ENCODE peak calls at places on chromosomes 16 and 17, in six cellular contexts. One of them, this sample, is unnamed.
A peak's percentile ranks its signal among the peaks of the same experiment; 100 is the strongest.

GRCh38 chr16:13780406-13780805 is 139.5 kb upstream of the ERCC4 start:
- DNase-seq in psoas muscle: no peak
- DNase-seq in thoracic aorta: no peak
- DNase-seq in ovary: no peak
- DNase-seq in Peyer's patch: no peak
- DNase-seq in cardiac muscle cell: no peak
- DNase-seq in this sample: no peak

GRCh38 chr16:84897911-84898377 is 78.2 kb downstream of the CRISPLD2 start:
- DNase-seq in psoas muscle: no peak
- DNase-seq in thoracic aorta: no peak
- DNase-seq in ovary: no peak
- DNase-seq in Peyer's patch: no peak
- DNase-seq in cardiac muscle cell: no peak
- DNase-seq in this sample: no peak

GRCh38 chr17:64148699-64149098 is 18.8 kb upstream of the ERN1 start:
- DNase-seq in psoas muscle: peak; percentile 50
- DNase-seq in thoracic aorta: no peak
- DNase-seq in ovary: no peak
- DNase-seq in Peyer's patch: no peak
- DNase-seq in cardiac muscle cell: no peak
- DNase-seq in this sample: no peak

GRCh38 chr16:10980811-10981210 is 36.4 kb downstream of the CLEC16A start:
- DNase-seq in psoas muscle: no peak
- DNase-seq in thoracic aorta: no peak
- DNase-seq in ovary: no peak
- DNase-seq in Peyer's patch: no peak
- DNase-seq in cardiac muscle cell: no peak
- DNase-seq in this sample: no peak

GRCh38 chr17:75695141-75695829 is 26.0 kb upstream of the ITGB4 start:
- DNase-seq in psoas muscle: no peak
- DNase-seq in thoracic aorta: no peak
- DNase-seq in ovary: no peak
- DNase-seq in Peyer's patch: no peak
- DNase-seq in cardiac muscle cell: no peak
- DNase-seq in this sample: peak; percentile 83

GRCh38 chr16:66551362-66551761 is 1.0 kb upstream of the CKLF start:
- DNase-seq in psoas muscle: peak; percentile 35
- DNase-seq in thoracic aorta: no peak
- DNase-seq in ovary: peak; percentile 22
- DNase-seq in Peyer's patch: peak; percentile 78
- DNase-seq in cardiac muscle cell: no peak
- DNase-seq in this sample: no peak

GRCh38 chr17:33750943-33751701 is 458.0 kb upstream of the ASIC2 start:
- DNase-seq in psoas muscle: peak; percentile 26
- DNase-seq in thoracic aorta: peak; percentile 12
- DNase-seq in ovary: peak; percentile 35
- DNase-seq in Peyer's patch: peak; percentile 78
- DNase-seq in cardiac muscle cell: peak; percentile 73
- DNase-seq in this sample: peak; percentile 8

GRCh38 chr17:74139120-74139519 is 64.4 kb upstream of the RPL38 start:
- DNase-seq in psoas muscle: no peak
- DNase-seq in thoracic aorta: no peak
- DNase-seq in ovary: no peak
- DNase-seq in Peyer's patch: no peak
- DNase-seq in cardiac muscle cell: no peak
- DNase-seq in this sample: no peak

GRCh38 chr16:82938108-82938507 is 311.3 kb downstream of the CDH13 start:
- DNase-seq in psoas muscle: no peak
- DNase-seq in thoracic aorta: no peak
- DNase-seq in ovary: no peak
- DNase-seq in Peyer's patch: no peak
- DNase-seq in cardiac muscle cell: no peak
- DNase-seq in this sample: no peak

GRCh38 chr17:58371300-58371950 is 19.4 kb upstream of the SUPT4H1 start:
- DNase-seq in psoas muscle: no peak
- DNase-seq in thoracic aorta: no peak
- DNase-seq in ovary: no peak
- DNase-seq in Peyer's patch: no peak
- DNase-seq in cardiac muscle cell: no peak
- DNase-seq in this sample: no peak

GRCh38 chr17:66755101-66755943 is 79.6 kb upstream of the CACNG5 start:
- DNase-seq in psoas muscle: no peak
- DNase-seq in thoracic aorta: no peak
- DNase-seq in ovary: no peak
- DNase-seq in Peyer's patch: peak; percentile 49
- DNase-seq in cardiac muscle cell: no peak
- DNase-seq in this sample: peak; percentile 18

GRCh38 chr17:81251091-81251942 is 12.2 kb downstream of the NDUFAF8 start:
- DNase-seq in psoas muscle: no peak
- DNase-seq in thoracic aorta: no peak
- DNase-seq in ovary: no peak
- DNase-seq in Peyer's patch: peak; percentile 64
- DNase-seq in cardiac muscle cell: no peak
- DNase-seq in this sample: no peak

GRCh38 chr17:37731056-37731455 is 13.8 kb downstream of the HNF1B start:
- DNase-seq in psoas muscle: no peak
- DNase-seq in thoracic aorta: no peak
- DNase-seq in ovary: no peak
- DNase-seq in Peyer's patch: no peak
- DNase-seq in cardiac muscle cell: no peak
- DNase-seq in this sample: no peak

GRCh38 chr16:149024-149675 is 3.3 kb upstream of the HBZ start:
- DNase-seq in psoas muscle: no peak
- DNase-seq in thoracic aorta: no peak
- DNase-seq in ovary: no peak
- DNase-seq in Peyer's patch: no peak
- DNase-seq in cardiac muscle cell: peak; percentile 13
- DNase-seq in this sample: no peak

GRCh38 chr16:24737391-24737871 is 8.0 kb downstream of the TNRC6A start:
- DNase-seq in psoas muscle: no peak
- DNase-seq in thoracic aorta: no peak
- DNase-seq in ovary: no peak
- DNase-seq in Peyer's patch: no peak
- DNase-seq in cardiac muscle cell: peak; percentile 46
- DNase-seq in this sample: no peak

GRCh38 chr16:50318796-50319578 is 49.8 kb downstream of the BRD7 start:
- DNase-seq in psoas muscle: no peak
- DNase-seq in thoracic aorta: no peak
- DNase-seq in ovary: no peak
- DNase-seq in Peyer's patch: no peak
- DNase-seq in cardiac muscle cell: no peak
- DNase-seq in this sample: no peak

GRCh38 chr17:76307299-76307965 is 644 bp downstream of the QRICH2 start:
- DNase-seq in psoas muscle: no peak
- DNase-seq in thoracic aorta: no peak
- DNase-seq in ovary: no peak
- DNase-seq in Peyer's patch: no peak
- DNase-seq in cardiac muscle cell: no peak
- DNase-seq in this sample: no peak

GRCh38 chr17:13222931-13223330 is 205.1 kb upstream of the ELAC2 start:
- DNase-seq in psoas muscle: no peak
- DNase-seq in thoracic aorta: no peak
- DNase-seq in ovary: no peak
- DNase-seq in Peyer's patch: peak; percentile 45
- DNase-seq in cardiac muscle cell: no peak
- DNase-seq in this sample: no peak

GRCh38 chr17:16085066-16085699 is 85.6 kb downstream of the TTC19 start:
- DNase-seq in psoas muscle: no peak
- DNase-seq in thoracic aorta: no peak
- DNase-seq in ovary: no peak
- DNase-seq in Peyer's patch: no peak
- DNase-seq in cardiac muscle cell: peak; percentile 73
- DNase-seq in this sample: no peak

GRCh38 chr16:30151091-30151490 is 28.1 kb upstream of the MAPK3 start:
- DNase-seq in psoas muscle: no peak
- DNase-seq in thoracic aorta: no peak
- DNase-seq in ovary: no peak
- DNase-seq in Peyer's patch: no peak
- DNase-seq in cardiac muscle cell: no peak
- DNase-seq in this sample: no peak

GRCh38 chr17:8122391-8122922 is 1.4 kb downstream of the HES7 start:
- DNase-seq in psoas muscle: no peak
- DNase-seq in thoracic aorta: no peak
- DNase-seq in ovary: no peak
- DNase-seq in Peyer's patch: no peak
- DNase-seq in cardiac muscle cell: no peak
- DNase-seq in this sample: no peak

GRCh38 chr16:1602285-1602684 is 9.6 kb downstream of the IFT140 start:
- DNase-seq in psoas muscle: no peak
- DNase-seq in thoracic aorta: no peak
- DNase-seq in ovary: no peak
- DNase-seq in Peyer's patch: no peak
- DNase-seq in cardiac muscle cell: no peak
- DNase-seq in this sample: no peak

GRCh38 chr16:1610071-1610840 is 1.6 kb downstream of the IFT140 start:
- DNase-seq in psoas muscle: peak; percentile 91
- DNase-seq in thoracic aorta: peak; percentile 64
- DNase-seq in ovary: peak; percentile 84
- DNase-seq in Peyer's patch: peak; percentile 96
- DNase-seq in cardiac muscle cell: peak; percentile 91
- DNase-seq in this sample: no peak

GRCh38 chr16:1601489-1601888 is 10.4 kb downstream of the IFT140 start:
- DNase-seq in psoas muscle: no peak
- DNase-seq in thoracic aorta: no peak
- DNase-seq in ovary: no peak
- DNase-seq in Peyer's patch: no peak
- DNase-seq in cardiac muscle cell: no peak
- DNase-seq in this sample: no peak

GRCh38 chr16:1610841-1611653 is 825 bp downstream of the IFT140 start:
- DNase-seq in psoas muscle: no peak
- DNase-seq in thoracic aorta: no peak
- DNase-seq in ovary: no peak
- DNase-seq in Peyer's patch: no peak
- DNase-seq in cardiac muscle cell: no peak
- DNase-seq in this sample: no peak

GRCh38 chr16:1606774-1607173 is 5.1 kb downstream of the IFT140 start:
- DNase-seq in psoas muscle: no peak
- DNase-seq in thoracic aorta: no peak
- DNase-seq in ovary: no peak
- DNase-seq in Peyer's patch: no peak
- DNase-seq in cardiac muscle cell: no peak
- DNase-seq in this sample: no peak
- H3K27ac ChIP-seq in psoas muscle: no peak overlapping the region
- H3K27ac ChIP-seq in thoracic aorta: no peak overlapping the region
- H3K27ac ChIP-seq in ovary: no peak overlapping the region
- H3K27ac ChIP-seq in Peyer's patch: no peak overlapping the region
- H3K27ac ChIP-seq in cardiac muscle cell: no peak overlapping the region
- H3K27ac ChIP-seq in this sample: no peak overlapping the region

GRCh38 chr17:68349157-68349556 is 57.9 kb downstream of the ARSG start:
- DNase-seq in psoas muscle: no peak
- DNase-seq in thoracic aorta: no peak
- DNase-seq in ovary: no peak
- DNase-seq in Peyer's patch: no peak
- DNase-seq in cardiac muscle cell: no peak
- DNase-seq in this sample: no peak

GRCh38 chr17:68344701-68345136 is 53.4 kb downstream of the ARSG start:
- DNase-seq in psoas muscle: no peak
- DNase-seq in thoracic aorta: no peak
- DNase-seq in ovary: no peak
- DNase-seq in Peyer's patch: peak; percentile 65
- DNase-seq in cardiac muscle cell: peak; percentile 39
- DNase-seq in this sample: no peak

GRCh38 chr17:68347380-68347779 is 56.1 kb downstream of the ARSG start:
- DNase-seq in psoas muscle: no peak
- DNase-seq in thoracic aorta: no peak
- DNase-seq in ovary: no peak
- DNase-seq in Peyer's patch: no peak
- DNase-seq in cardiac muscle cell: no peak
- DNase-seq in this sample: no peak

GRCh38 chr17:68343976-68344375 is 52.7 kb downstream of the ARSG start:
- DNase-seq in psoas muscle: no peak
- DNase-seq in thoracic aorta: no peak
- DNase-seq in ovary: no peak
- DNase-seq in Peyer's patch: no peak
- DNase-seq in cardiac muscle cell: no peak
- DNase-seq in this sample: no peak

GRCh38 chr17:68346448-68346847 is 55.2 kb downstream of the ARSG start:
- DNase-seq in psoas muscle: no peak
- DNase-seq in thoracic aorta: no peak
- DNase-seq in ovary: no peak
- DNase-seq in Peyer's patch: peak; percentile 90
- DNase-seq in cardiac muscle cell: no peak
- DNase-seq in this sample: no peak
- H3K27ac ChIP-seq in psoas muscle: no peak overlapping the region
- H3K27ac ChIP-seq in thoracic aorta: no peak overlapping the region
- H3K27ac ChIP-seq in ovary: no peak overlapping the region
- H3K27ac ChIP-seq in Peyer's patch: peak overlapping the region; percentile 53
- H3K27ac ChIP-seq in cardiac muscle cell: no peak overlapping the region
- H3K27ac ChIP-seq in this sample: no peak overlapping the region

GRCh38 chr17:44414394-44415155 is 25.1 kb upstream of the ITGA2B start:
- DNase-seq in psoas muscle: no peak
- DNase-seq in thoracic aorta: no peak
- DNase-seq in ovary: no peak
- DNase-seq in Peyer's patch: no peak
- DNase-seq in cardiac muscle cell: no peak
- DNase-seq in this sample: no peak

GRCh38 chr17:44417553-44417952 is 28.1 kb upstream of the ITGA2B start:
- DNase-seq in psoas muscle: no peak
- DNase-seq in thoracic aorta: no peak
- DNase-seq in ovary: no peak
- DNase-seq in Peyer's patch: no peak
- DNase-seq in cardiac muscle cell: peak; percentile 61
- DNase-seq in this sample: peak; percentile 83

DNA sequence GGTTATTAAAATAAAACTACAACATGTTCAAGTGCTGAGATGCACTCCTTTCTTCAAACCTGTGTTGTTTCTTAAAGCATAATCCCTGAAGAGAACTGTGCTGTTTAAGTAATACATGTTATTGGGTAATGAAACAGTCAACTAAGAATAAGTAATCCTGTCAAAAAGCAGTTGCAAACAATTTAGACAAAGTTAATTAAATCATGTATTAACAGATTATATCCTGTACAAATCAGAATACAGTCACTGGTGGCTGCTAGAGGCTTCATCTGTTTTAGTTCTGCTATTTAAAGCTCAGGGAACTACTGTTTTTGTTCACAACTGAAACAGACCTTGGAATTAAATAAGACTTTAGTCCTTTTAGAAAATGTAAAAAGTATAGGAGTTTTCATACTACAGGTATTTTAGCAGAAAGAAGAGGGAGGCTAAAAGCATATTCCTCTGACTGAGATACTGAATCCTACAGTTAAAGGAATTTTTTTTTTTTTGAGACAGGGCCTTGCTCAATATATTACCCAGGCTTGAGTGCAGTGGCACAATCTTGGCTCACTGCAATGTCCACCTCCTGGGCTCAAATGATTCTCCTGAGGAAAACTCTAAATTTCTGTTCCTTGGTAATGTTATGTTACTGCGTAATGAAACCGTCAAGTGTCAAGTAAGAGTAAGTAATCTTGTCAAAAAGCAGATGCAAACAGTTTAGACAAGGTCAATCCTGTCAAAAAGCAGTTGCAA is 27.3 kb upstream of the ITGA2B start:
- DNase-seq in psoas muscle: no peak
- DNase-seq in thoracic aorta: no peak
- DNase-seq in ovary: no peak
- DNase-seq in Peyer's patch: no peak
- DNase-seq in cardiac muscle cell: no peak
- DNase-seq in this sample: no peak
- H3K27ac ChIP-seq in psoas muscle: no peak overlapping the region
- H3K27ac ChIP-seq in thoracic aorta: no peak overlapping the region
- H3K27ac ChIP-seq in ovary: no peak overlapping the region
- H3K27ac ChIP-seq in Peyer's patch: no peak overlapping the region
- H3K27ac ChIP-seq in cardiac muscle cell: peak overlapping the region; percentile 34
- H3K27ac ChIP-seq in this sample: peak overlapping the region; percentile 79

GRCh38 chr17:72591500-72592241 is 470.9 kb downstream of the SOX9 start:
- DNase-seq in psoas muscle: no peak
- DNase-seq in thoracic aorta: no peak
- DNase-seq in ovary: no peak
- DNase-seq in Peyer's patch: no peak
- DNase-seq in cardiac muscle cell: peak; percentile 31
- DNase-seq in this sample: no peak
- H3K27ac ChIP-seq in psoas muscle: no peak overlapping the region
- H3K27ac ChIP-seq in thoracic aorta: no peak overlapping the region
- H3K27ac ChIP-seq in ovary: no peak overlapping the region
- H3K27ac ChIP-seq in Peyer's patch: peak overlapping the region; percentile 86
- H3K27ac ChIP-seq in cardiac muscle cell: no peak overlapping the region
- H3K27ac ChIP-seq in this sample: peak overlapping the region; percentile 88